ENCODE peak calls at places on chromosomes 16 and 17, in seven cellular contexts. One of them, this sample, is unnamed.

GRCh38 chr16:19472487-19472886 is 49.4 kb downstream of the GDE1 start:
- DNase-seq in ovary: no peak
- DNase-seq in heart left ventricle: no peak
- DNase-seq in A549: no peak
- DNase-seq in Peyer's patch: no peak
- DNase-seq in body of pancreas: no peak
- DNase-seq in IMR-90: no peak
- DNase-seq in this sample: no peak

GRCh38 chr16:54402270-54402669 is 115.7 kb upstream of the IRX3 start:
- DNase-seq in ovary: no peak
- DNase-seq in heart left ventricle: peak
- DNase-seq in A549: no peak
- DNase-seq in Peyer's patch: no peak
- DNase-seq in body of pancreas: no peak
- DNase-seq in IMR-90: no peak
- DNase-seq in this sample: no peak

GRCh38 chr17:320809-321385 is 31.7 kb downstream of the RPH3AL start:
- DNase-seq in ovary: no peak
- DNase-seq in heart left ventricle: no peak
- DNase-seq in A549: peak
- DNase-seq in Peyer's patch: no peak
- DNase-seq in body of pancreas: no peak
- DNase-seq in IMR-90: no peak
- DNase-seq in this sample: peak

GRCh38 chr17:64775701-64776570 is 113.8 kb upstream of the SMURF2 start:
- DNase-seq in ovary: no peak
- DNase-seq in heart left ventricle: no peak
- DNase-seq in A549: no peak
- DNase-seq in Peyer's patch: no peak
- DNase-seq in body of pancreas: no peak
- DNase-seq in IMR-90: no peak
- DNase-seq in this sample: no peak

GRCh38 chr17:69525920-69526841 is 111.7 kb downstream of the MAP2K6 start:
- DNase-seq in ovary: peak
- DNase-seq in heart left ventricle: peak
- DNase-seq in A549: peak
- DNase-seq in Peyer's patch: no peak
- DNase-seq in body of pancreas: peak
- DNase-seq in IMR-90: peak
- DNase-seq in this sample: no peak

GRCh38 chr17:7705269-7706255 is 560 bp downstream of the EFNB3 start:
- DNase-seq in ovary: no peak
- DNase-seq in heart left ventricle: no peak
- DNase-seq in A549: no peak
- DNase-seq in Peyer's patch: no peak
- DNase-seq in body of pancreas: no peak
- DNase-seq in IMR-90: no peak
- DNase-seq in this sample: no peak

GRCh38 chr16:72814226-72814625 is 233.7 kb downstream of the ZFHX3 start:
- DNase-seq in ovary: no peak
- DNase-seq in heart left ventricle: no peak
- DNase-seq in A549: no peak
- DNase-seq in Peyer's patch: no peak
- DNase-seq in body of pancreas: no peak
- DNase-seq in IMR-90: peak
- DNase-seq in this sample: no peak

GRCh38 chr16:49696414-49697101 is 159.4 kb downstream of the ZNF423 start:
- DNase-seq in ovary: no peak
- DNase-seq in heart left ventricle: no peak
- DNase-seq in A549: no peak
- DNase-seq in Peyer's patch: no peak
- DNase-seq in body of pancreas: no peak
- DNase-seq in IMR-90: no peak
- DNase-seq in this sample: no peak

GRCh38 chr16:83995756-83996155 is 27.7 kb downstream of the NECAB2 start:
- DNase-seq in ovary: no peak
- DNase-seq in heart left ventricle: peak
- DNase-seq in A549: no peak
- DNase-seq in Peyer's patch: no peak
- DNase-seq in body of pancreas: peak
- DNase-seq in IMR-90: peak
- DNase-seq in this sample: no peak

GRCh38 chr17:35010093-35010492 is 29.8 kb downstream of the LIG3 start:
- DNase-seq in ovary: no peak
- DNase-seq in heart left ventricle: no peak
- DNase-seq in A549: no peak
- DNase-seq in Peyer's patch: no peak
- DNase-seq in body of pancreas: no peak
- DNase-seq in IMR-90: peak
- DNase-seq in this sample: no peak

GRCh38 chr17:81109957-81110356 is 55.4 kb upstream of the PVALEF start:
- DNase-seq in ovary: no peak
- DNase-seq in heart left ventricle: no peak
- DNase-seq in A549: no peak
- DNase-seq in Peyer's patch: no peak
- DNase-seq in body of pancreas: no peak
- DNase-seq in IMR-90: no peak
- DNase-seq in this sample: no peak

GRCh38 chr16:79632289-79632688 is 31.8 kb upstream of the MAF start:
- DNase-seq in ovary: no peak
- DNase-seq in heart left ventricle: no peak
- DNase-seq in A549: peak
- DNase-seq in Peyer's patch: no peak
- DNase-seq in body of pancreas: no peak
- DNase-seq in IMR-90: no peak
- DNase-seq in this sample: peak

GRCh38 chr17:81346090-81346907 is 49.0 kb upstream of the BAHCC1 start:
- DNase-seq in ovary: peak
- DNase-seq in heart left ventricle: peak
- DNase-seq in A549: peak
- DNase-seq in Peyer's patch: peak
- DNase-seq in body of pancreas: peak
- DNase-seq in IMR-90: peak
- DNase-seq in this sample: peak

GRCh38 chr16:89489731-89490385 is 503 bp downstream of the ANKRD11 start:
- DNase-seq in ovary: peak
- DNase-seq in heart left ventricle: no peak
- DNase-seq in A549: no peak
- DNase-seq in Peyer's patch: no peak
- DNase-seq in body of pancreas: peak
- DNase-seq in IMR-90: no peak
- DNase-seq in this sample: peak

GRCh38 chr17:78359216-78359935 is 501 bp downstream of the SOCS3 start:
- DNase-seq in ovary: peak
- DNase-seq in heart left ventricle: no peak
- DNase-seq in A549: peak
- DNase-seq in Peyer's patch: no peak
- DNase-seq in body of pancreas: no peak
- DNase-seq in IMR-90: no peak
- DNase-seq in this sample: no peak

GRCh38 chr17:6677158-6677831 is 25.7 kb downstream of the C17orf100 start:
- DNase-seq in ovary: no peak
- DNase-seq in heart left ventricle: no peak
- DNase-seq in A549: no peak
- DNase-seq in Peyer's patch: no peak
- DNase-seq in body of pancreas: no peak
- DNase-seq in IMR-90: peak
- DNase-seq in this sample: no peak

GRCh38 chr16:20762404-20763123 is 1.2 kb upstream of the ACSM3 start:
- DNase-seq in ovary: no peak
- DNase-seq in heart left ventricle: no peak
- DNase-seq in A549: no peak
- DNase-seq in Peyer's patch: no peak
- DNase-seq in body of pancreas: no peak
- DNase-seq in IMR-90: no peak
- DNase-seq in this sample: no peak

GRCh38 chr16:49596119-49596518 is 222.5 kb downstream of the C16orf78 start:
- DNase-seq in ovary: no peak
- DNase-seq in heart left ventricle: no peak
- DNase-seq in A549: no peak
- DNase-seq in Peyer's patch: no peak
- DNase-seq in body of pancreas: no peak
- DNase-seq in IMR-90: peak
- DNase-seq in this sample: no peak

GRCh38 chr17:77282524-77283515 is 142.1 kb downstream of the SEC14L1 start:
- DNase-seq in ovary: no peak
- DNase-seq in heart left ventricle: no peak
- DNase-seq in A549: peak
- DNase-seq in Peyer's patch: no peak
- DNase-seq in body of pancreas: no peak
- DNase-seq in IMR-90: peak
- DNase-seq in this sample: peak

DNA sequence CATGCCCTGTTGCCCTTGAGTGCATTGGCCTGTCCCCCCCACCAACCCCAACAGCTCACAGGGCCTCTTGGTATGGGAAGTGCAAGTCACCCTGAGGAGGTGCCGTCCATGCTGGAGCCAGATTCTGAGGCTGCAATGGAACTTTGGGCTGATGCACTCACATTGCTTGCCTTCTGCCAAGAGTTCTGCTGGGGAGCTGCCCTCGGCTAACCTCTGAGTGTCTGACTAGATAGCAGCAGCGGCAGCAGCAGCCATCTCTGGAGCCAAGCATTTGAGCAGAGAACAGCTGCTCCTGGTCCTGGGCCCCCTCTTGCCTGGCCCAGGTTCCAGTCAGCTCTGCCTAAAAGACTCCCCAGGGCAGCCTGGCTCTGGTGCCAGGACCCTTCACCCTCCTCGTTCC is 61.5 kb downstream of the GNAO1 start:
- DNase-seq in ovary: no peak
- DNase-seq in heart left ventricle: peak
- DNase-seq in A549: no peak
- DNase-seq in Peyer's patch: no peak
- DNase-seq in body of pancreas: no peak
- DNase-seq in IMR-90: peak
- DNase-seq in this sample: no peak
- H3K27ac ChIP-seq in ovary: no peak
- H3K27ac ChIP-seq in heart left ventricle: peak
- H3K27ac ChIP-seq in A549: no peak
- H3K27ac ChIP-seq in Peyer's patch: no peak
- H3K27ac ChIP-seq in body of pancreas: no peak
- H3K27ac ChIP-seq in IMR-90: no peak
- H3K27ac ChIP-seq in this sample: no peak

DNA sequence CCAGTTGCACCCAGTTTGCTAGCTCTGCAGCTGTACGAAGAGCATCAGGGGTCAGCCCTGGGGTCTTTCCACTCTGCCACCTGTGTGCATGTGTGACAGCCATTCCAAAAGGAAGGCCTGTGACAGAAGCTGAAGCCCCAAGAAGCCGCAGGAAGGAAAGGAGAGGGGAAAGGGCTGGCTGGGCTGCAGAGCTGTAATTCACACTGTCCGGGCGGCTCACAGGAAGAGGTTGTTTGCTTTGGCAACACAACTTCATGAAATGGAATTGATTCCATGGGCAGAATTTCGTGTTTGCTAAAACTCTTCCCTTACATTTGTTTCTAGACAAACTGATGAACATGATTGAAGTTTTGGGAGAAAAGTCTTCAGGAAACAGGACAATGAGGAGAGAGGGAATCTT is 14.8 kb downstream of the TMEM204 start:
- DNase-seq in ovary: no peak
- DNase-seq in heart left ventricle: peak
- DNase-seq in A549: no peak
- DNase-seq in Peyer's patch: no peak
- DNase-seq in body of pancreas: no peak
- DNase-seq in IMR-90: no peak
- DNase-seq in this sample: no peak
- TF ChIP-seq POLR2A in ovary: no peak
- TF ChIP-seq POLR2A in heart left ventricle: no peak
- TF ChIP-seq POLR2A in A549: no peak
- TF ChIP-seq POLR2A in Peyer's patch: no peak
- TF ChIP-seq POLR2A in body of pancreas: no peak
- TF ChIP-seq POLR2A in IMR-90: no peak
- TF ChIP-seq POLR2A in this sample: no peak

DNA sequence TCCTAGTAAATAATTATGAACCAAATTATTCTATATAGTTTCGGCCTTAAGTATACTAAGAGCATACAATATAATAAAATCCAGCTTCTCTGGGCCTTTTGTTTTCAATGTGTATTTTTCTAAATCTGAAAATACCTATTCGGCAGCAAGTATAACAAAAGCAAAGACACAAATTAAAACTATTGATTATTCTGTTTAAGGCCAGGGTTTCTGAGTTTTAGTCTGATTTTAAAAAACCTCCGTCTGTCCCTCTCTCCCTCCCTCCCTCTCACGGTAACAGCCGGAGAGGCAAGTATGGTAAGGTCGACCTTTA is 1.5 kb downstream of the TOB1 start:
- DNase-seq in ovary: no peak
- DNase-seq in heart left ventricle: no peak
- DNase-seq in A549: no peak
- DNase-seq in Peyer's patch: no peak
- DNase-seq in body of pancreas: no peak
- DNase-seq in IMR-90: no peak
- DNase-seq in this sample: no peak
- H3K27ac ChIP-seq in ovary: peak
- H3K27ac ChIP-seq in heart left ventricle: peak
- H3K27ac ChIP-seq in A549: peak
- H3K27ac ChIP-seq in Peyer's patch: peak
- H3K27ac ChIP-seq in body of pancreas: peak
- H3K27ac ChIP-seq in IMR-90: peak
- H3K27ac ChIP-seq in this sample: peak

GRCh38 chr17:2303278-2304188 is at the start of the genes SMG6 and SRR:
- DNase-seq in ovary: peak
- DNase-seq in heart left ventricle: peak
- DNase-seq in A549: peak
- DNase-seq in Peyer's patch: peak
- DNase-seq in body of pancreas: peak
- DNase-seq in IMR-90: peak
- DNase-seq in this sample: peak
- TF ChIP-seq POLR2A in ovary: peak
- TF ChIP-seq POLR2A in heart left ventricle: peak
- TF ChIP-seq POLR2A in A549: peak
- TF ChIP-seq POLR2A in Peyer's patch: peak
- TF ChIP-seq POLR2A in body of pancreas: peak
- TF ChIP-seq POLR2A in IMR-90: peak
- TF ChIP-seq POLR2A in this sample: peak

DNA sequence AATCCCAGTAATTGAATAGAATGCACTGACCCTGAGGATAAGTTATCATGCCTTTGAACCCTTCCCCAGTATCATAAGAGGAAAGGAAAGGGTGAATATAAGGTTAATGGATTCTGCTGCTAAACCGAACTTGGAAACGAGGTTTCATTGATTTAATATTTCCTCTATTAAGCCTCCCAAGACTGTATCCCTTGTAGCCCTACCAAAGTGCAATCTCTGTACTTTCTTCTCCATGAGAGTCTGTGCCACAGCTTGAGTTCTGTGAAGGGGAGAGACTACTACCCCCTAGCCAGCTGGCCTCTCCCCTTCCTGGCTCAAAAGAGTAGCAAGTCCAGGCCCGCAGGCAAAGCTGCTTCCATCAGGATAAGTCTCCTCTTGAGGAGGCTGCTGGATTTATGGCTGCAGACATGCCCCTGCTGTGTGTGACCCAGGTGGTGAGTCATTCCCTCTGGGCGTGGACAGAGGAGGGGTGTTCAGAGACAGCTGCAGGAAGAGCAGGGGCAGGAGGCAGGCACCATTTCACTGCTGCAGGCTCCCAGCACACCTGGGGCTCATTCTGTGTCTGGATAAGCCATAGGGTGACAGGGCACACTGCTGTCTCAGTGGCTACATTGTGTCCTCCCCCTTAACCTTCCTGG is 58.4 kb downstream of the TOM1L2 start:
- DNase-seq in ovary: peak
- DNase-seq in heart left ventricle: peak
- DNase-seq in A549: peak
- DNase-seq in Peyer's patch: peak
- DNase-seq in body of pancreas: no peak
- DNase-seq in IMR-90: peak
- DNase-seq in this sample: peak
- H3K27ac ChIP-seq in ovary: peak
- H3K27ac ChIP-seq in heart left ventricle: peak
- H3K27ac ChIP-seq in A549: peak
- H3K27ac ChIP-seq in Peyer's patch: no peak
- H3K27ac ChIP-seq in body of pancreas: no peak
- H3K27ac ChIP-seq in IMR-90: peak
- H3K27ac ChIP-seq in this sample: no peak

This sample was measured in right lobe of liver.